ENCODE peak calls at places on chromosomes 2 and 18, in nine cellular contexts. One of them, this sample, is unnamed.

GRCh38 chr18:35376742-35377695 is at the start of gene ZNF396:
- DNase-seq in hepatocyte: peak; percentile 83
- DNase-seq in endodermal cell: peak; percentile 95
- DNase-seq in CD8-positive, alpha-beta T cell: peak; percentile 51
- DNase-seq in tibial artery: peak; percentile 83
- DNase-seq in neural progenitor cell: peak; percentile 82
- DNase-seq in H9: peak; percentile 90
- DNase-seq in suprapubic skin: peak; percentile 94
- DNase-seq in right atrium auricular region: peak; percentile 88
- DNase-seq in this sample: peak; percentile 77

GRCh38 chr2:224520064-224520463 is 65.1 kb downstream of the CUL3 start:
- DNase-seq in hepatocyte: no peak
- DNase-seq in endodermal cell: no peak
- DNase-seq in CD8-positive, alpha-beta T cell: peak; percentile 4
- DNase-seq in tibial artery: no peak
- DNase-seq in neural progenitor cell: no peak
- DNase-seq in H9: no peak
- DNase-seq in suprapubic skin: no peak
- DNase-seq in right atrium auricular region: no peak
- DNase-seq in this sample: no peak

GRCh38 chr18:79529991-79530390 is 134.3 kb downstream of the NFATC1 start:
- DNase-seq in hepatocyte: no peak
- DNase-seq in endodermal cell: no peak
- DNase-seq in CD8-positive, alpha-beta T cell: no peak
- DNase-seq in tibial artery: peak; percentile 10
- DNase-seq in neural progenitor cell: no peak
- DNase-seq in H9: no peak
- DNase-seq in suprapubic skin: peak; percentile 73
- DNase-seq in right atrium auricular region: no peak
- DNase-seq in this sample: peak; percentile 11

GRCh38 chr2:195658541-195658890 is 1.5 kb downstream of the SLC39A10 start:
- DNase-seq in hepatocyte: peak; percentile 64
- DNase-seq in endodermal cell: no peak
- DNase-seq in CD8-positive, alpha-beta T cell: no peak
- DNase-seq in tibial artery: no peak
- DNase-seq in neural progenitor cell: no peak
- DNase-seq in H9: no peak
- DNase-seq in suprapubic skin: no peak
- DNase-seq in right atrium auricular region: no peak
- DNase-seq in this sample: peak; percentile 18

GRCh38 chr2:179701524-179702110 is 159.8 kb downstream of the ZNF385B start:
- DNase-seq in hepatocyte: peak; percentile 10
- DNase-seq in endodermal cell: no peak
- DNase-seq in CD8-positive, alpha-beta T cell: no peak
- DNase-seq in tibial artery: no peak
- DNase-seq in neural progenitor cell: no peak
- DNase-seq in H9: no peak
- DNase-seq in suprapubic skin: no peak
- DNase-seq in right atrium auricular region: no peak
- DNase-seq in this sample: no peak

GRCh38 chr2:54261537-54261936 is 5.5 kb upstream of the TSPYL6 start:
- DNase-seq in hepatocyte: no peak
- DNase-seq in endodermal cell: no peak
- DNase-seq in CD8-positive, alpha-beta T cell: no peak
- DNase-seq in tibial artery: no peak
- DNase-seq in neural progenitor cell: no peak
- DNase-seq in H9: no peak
- DNase-seq in suprapubic skin: no peak
- DNase-seq in right atrium auricular region: no peak
- DNase-seq in this sample: no peak

GRCh38 chr2:47072728-47073191 is 82.3 kb downstream of the STPG4 start:
- DNase-seq in hepatocyte: no peak
- DNase-seq in endodermal cell: no peak
- DNase-seq in CD8-positive, alpha-beta T cell: no peak
- DNase-seq in tibial artery: peak; percentile 58
- DNase-seq in neural progenitor cell: no peak
- DNase-seq in H9: no peak
- DNase-seq in suprapubic skin: no peak
- DNase-seq in right atrium auricular region: no peak
- DNase-seq in this sample: no peak

GRCh38 chr18:53745228-53745967 is 479.1 kb downstream of the MBD2 start:
- DNase-seq in hepatocyte: no peak
- DNase-seq in endodermal cell: no peak
- DNase-seq in CD8-positive, alpha-beta T cell: no peak
- DNase-seq in tibial artery: no peak
- DNase-seq in neural progenitor cell: no peak
- DNase-seq in H9: no peak
- DNase-seq in suprapubic skin: no peak
- DNase-seq in right atrium auricular region: no peak
- DNase-seq in this sample: no peak

GRCh38 chr2:185757356-185757755 is 18.8 kb downstream of the FSIP2 start:
- DNase-seq in hepatocyte: no peak
- DNase-seq in endodermal cell: no peak
- DNase-seq in CD8-positive, alpha-beta T cell: no peak
- DNase-seq in tibial artery: no peak
- DNase-seq in neural progenitor cell: no peak
- DNase-seq in H9: no peak
- DNase-seq in suprapubic skin: no peak
- DNase-seq in right atrium auricular region: no peak
- DNase-seq in this sample: no peak

GRCh38 chr2:216563646-216564045 is 65.0 kb downstream of the RPL37A start:
- DNase-seq in hepatocyte: no peak
- DNase-seq in endodermal cell: no peak
- DNase-seq in CD8-positive, alpha-beta T cell: no peak
- DNase-seq in tibial artery: no peak
- DNase-seq in neural progenitor cell: no peak
- DNase-seq in H9: no peak
- DNase-seq in suprapubic skin: no peak
- DNase-seq in right atrium auricular region: no peak
- DNase-seq in this sample: no peak

GRCh38 chr2:25379535-25379934 is 37.8 kb upstream of the DNMT3A start:
- DNase-seq in hepatocyte: peak; percentile 1
- DNase-seq in endodermal cell: peak; percentile 17
- DNase-seq in CD8-positive, alpha-beta T cell: no peak
- DNase-seq in tibial artery: no peak
- DNase-seq in neural progenitor cell: no peak
- DNase-seq in H9: no peak
- DNase-seq in suprapubic skin: peak; percentile 72
- DNase-seq in right atrium auricular region: no peak
- DNase-seq in this sample: no peak

GRCh38 chr2:85851253-85851955 is 37.4 kb downstream of the ST3GAL5 start:
- DNase-seq in hepatocyte: no peak
- DNase-seq in endodermal cell: no peak
- DNase-seq in CD8-positive, alpha-beta T cell: no peak
- DNase-seq in tibial artery: no peak
- DNase-seq in neural progenitor cell: no peak
- DNase-seq in H9: no peak
- DNase-seq in suprapubic skin: no peak
- DNase-seq in right atrium auricular region: peak; percentile 59
- DNase-seq in this sample: peak; percentile 69

GRCh38 chr2:1137992-1138391 is 187.3 kb downstream of the SNTG2 start:
- DNase-seq in hepatocyte: no peak
- DNase-seq in endodermal cell: no peak
- DNase-seq in CD8-positive, alpha-beta T cell: no peak
- DNase-seq in tibial artery: no peak
- DNase-seq in neural progenitor cell: no peak
- DNase-seq in H9: no peak
- DNase-seq in suprapubic skin: no peak
- DNase-seq in right atrium auricular region: no peak
- DNase-seq in this sample: no peak

GRCh38 chr18:55775972-55776371 is 188.0 kb upstream of the TCF4 start:
- DNase-seq in hepatocyte: no peak
- DNase-seq in endodermal cell: no peak
- DNase-seq in CD8-positive, alpha-beta T cell: no peak
- DNase-seq in tibial artery: no peak
- DNase-seq in neural progenitor cell: no peak
- DNase-seq in H9: no peak
- DNase-seq in suprapubic skin: no peak
- DNase-seq in right atrium auricular region: no peak
- DNase-seq in this sample: no peak

GRCh38 chr2:173962036-173962435 is 3.1 kb downstream of the SP3 start:
- DNase-seq in hepatocyte: no peak
- DNase-seq in endodermal cell: no peak
- DNase-seq in CD8-positive, alpha-beta T cell: no peak
- DNase-seq in tibial artery: no peak
- DNase-seq in neural progenitor cell: no peak
- DNase-seq in H9: no peak
- DNase-seq in suprapubic skin: no peak
- DNase-seq in right atrium auricular region: no peak
- DNase-seq in this sample: no peak

DNA sequence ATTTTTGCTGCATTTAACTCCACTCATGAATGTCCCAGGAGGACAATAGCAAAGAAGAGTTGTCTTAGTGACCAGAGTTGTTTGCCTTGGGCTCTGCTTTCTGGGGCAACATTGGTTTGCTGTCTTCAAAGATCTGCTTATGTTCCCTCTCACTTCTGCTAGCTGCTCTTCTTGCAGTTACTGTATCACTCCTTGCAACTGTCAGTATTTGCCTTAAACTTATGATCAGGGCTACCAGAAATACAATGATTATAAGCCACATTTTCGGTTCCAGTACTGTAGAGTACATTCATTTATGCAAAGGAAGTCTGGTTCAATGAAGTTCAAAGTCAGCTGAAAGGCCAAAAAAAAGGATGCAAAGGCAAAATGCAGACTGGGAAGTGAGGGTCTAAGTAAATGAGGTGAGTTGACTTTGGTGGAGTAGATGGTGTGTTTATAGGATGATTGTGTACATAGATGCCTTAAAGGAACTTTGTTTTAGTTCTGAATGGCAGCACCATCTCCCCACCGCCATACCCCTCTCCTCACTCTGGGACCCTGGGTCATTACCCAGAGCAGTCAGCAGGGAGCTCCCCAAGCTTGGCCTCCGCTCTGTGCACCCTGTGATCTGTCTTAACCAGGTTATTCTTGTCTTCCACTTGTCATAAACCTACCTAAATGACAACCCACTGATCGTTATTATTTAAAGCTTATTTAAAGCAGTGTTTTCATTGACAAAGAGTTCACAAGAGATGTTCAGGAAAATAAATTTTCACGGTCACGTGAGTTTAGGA is 236.0 kb downstream of the DOK6 start:
- DNase-seq in hepatocyte: no peak
- DNase-seq in endodermal cell: peak; percentile 73
- DNase-seq in CD8-positive, alpha-beta T cell: no peak
- DNase-seq in tibial artery: no peak
- DNase-seq in neural progenitor cell: peak; percentile 33
- DNase-seq in H9: peak; percentile 47
- DNase-seq in suprapubic skin: no peak
- DNase-seq in right atrium auricular region: no peak
- DNase-seq in this sample: no peak
- TF ChIP-seq CTCF in hepatocyte: no peak
- TF ChIP-seq CTCF in endodermal cell: peak; percentile 78
- TF ChIP-seq CTCF in CD8-positive, alpha-beta T cell: peak; percentile 26
- TF ChIP-seq CTCF in tibial artery: no peak
- TF ChIP-seq CTCF in neural progenitor cell: peak; percentile 47
- TF ChIP-seq CTCF in H9: peak; percentile 74
- TF ChIP-seq CTCF in suprapubic skin: no peak
- TF ChIP-seq CTCF in right atrium auricular region: peak; percentile 52
- TF ChIP-seq CTCF in this sample: no peak

DNA sequence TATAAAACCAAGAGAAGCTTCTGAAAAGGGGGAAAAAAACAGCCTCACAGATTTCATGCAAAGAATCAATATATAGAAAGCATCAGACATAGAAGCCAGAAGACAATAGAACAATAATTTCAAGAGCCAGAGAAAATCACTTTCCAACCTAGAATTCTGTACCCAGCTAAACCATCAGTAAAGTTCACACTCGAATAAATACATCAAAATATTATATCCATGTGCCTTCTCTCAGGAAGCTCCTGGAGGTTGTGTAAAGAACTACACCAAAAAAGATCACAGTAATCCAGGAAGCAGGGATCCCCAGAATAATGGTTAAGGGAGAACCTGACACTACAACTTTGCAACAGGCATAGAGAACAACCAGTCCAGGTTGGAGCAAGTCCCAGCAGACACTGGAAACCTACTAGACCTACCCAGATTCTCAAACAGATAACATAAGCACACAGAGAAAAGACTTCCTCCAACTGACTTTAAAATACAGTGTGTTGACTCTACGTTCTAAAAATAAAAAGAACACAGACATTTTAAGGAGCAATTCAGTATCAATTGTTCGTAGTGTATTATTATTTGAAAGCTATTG is 401.9 kb upstream of the HS6ST1 start:
- DNase-seq in hepatocyte: no peak
- DNase-seq in endodermal cell: no peak
- DNase-seq in CD8-positive, alpha-beta T cell: no peak
- DNase-seq in tibial artery: no peak
- DNase-seq in neural progenitor cell: no peak
- DNase-seq in H9: no peak
- DNase-seq in suprapubic skin: no peak
- DNase-seq in right atrium auricular region: no peak
- DNase-seq in this sample: no peak
- H3K27ac ChIP-seq in hepatocyte: no peak overlapping the region
- H3K27ac ChIP-seq in endodermal cell: no peak overlapping the region
- H3K27ac ChIP-seq in CD8-positive, alpha-beta T cell: no peak overlapping the region
- H3K27ac ChIP-seq in tibial artery: no peak overlapping the region
- H3K27ac ChIP-seq in neural progenitor cell: no peak overlapping the region
- H3K27ac ChIP-seq in H9: no peak overlapping the region
- H3K27ac ChIP-seq in suprapubic skin: no peak overlapping the region
- H3K27ac ChIP-seq in right atrium auricular region: no peak overlapping the region
- H3K27ac ChIP-seq in this sample: no peak overlapping the region

GRCh38 chr2:8234253-8234652 is 447.6 kb upstream of the ID2 start:
- DNase-seq in hepatocyte: no peak
- DNase-seq in endodermal cell: no peak
- DNase-seq in CD8-positive, alpha-beta T cell: no peak
- DNase-seq in tibial artery: peak; percentile 56
- DNase-seq in neural progenitor cell: no peak
- DNase-seq in H9: no peak
- DNase-seq in suprapubic skin: no peak
- DNase-seq in right atrium auricular region: no peak
- DNase-seq in this sample: no peak
- H3K4me1 ChIP-seq in hepatocyte: no peaks in the 10 kb centered on the region
- H3K4me1 ChIP-seq in endodermal cell: no peaks in the 10 kb centered on the region
- H3K4me1 ChIP-seq in CD8-positive, alpha-beta T cell: peaks cover 7% of the 10 kb centered on the region
- H3K4me1 ChIP-seq in tibial artery: no peaks in the 10 kb centered on the region
- H3K4me1 ChIP-seq in neural progenitor cell: peaks cover 25% of the 10 kb centered on the region
- H3K4me1 ChIP-seq in H9: peaks cover 3% of the 10 kb centered on the region
- H3K4me1 ChIP-seq in suprapubic skin: peaks cover 9% of the 10 kb centered on the region
- H3K4me1 ChIP-seq in right atrium auricular region: peaks cover 14% of the 10 kb centered on the region
- H3K4me1 ChIP-seq in this sample: no peaks in the 10 kb centered on the region

DNA sequence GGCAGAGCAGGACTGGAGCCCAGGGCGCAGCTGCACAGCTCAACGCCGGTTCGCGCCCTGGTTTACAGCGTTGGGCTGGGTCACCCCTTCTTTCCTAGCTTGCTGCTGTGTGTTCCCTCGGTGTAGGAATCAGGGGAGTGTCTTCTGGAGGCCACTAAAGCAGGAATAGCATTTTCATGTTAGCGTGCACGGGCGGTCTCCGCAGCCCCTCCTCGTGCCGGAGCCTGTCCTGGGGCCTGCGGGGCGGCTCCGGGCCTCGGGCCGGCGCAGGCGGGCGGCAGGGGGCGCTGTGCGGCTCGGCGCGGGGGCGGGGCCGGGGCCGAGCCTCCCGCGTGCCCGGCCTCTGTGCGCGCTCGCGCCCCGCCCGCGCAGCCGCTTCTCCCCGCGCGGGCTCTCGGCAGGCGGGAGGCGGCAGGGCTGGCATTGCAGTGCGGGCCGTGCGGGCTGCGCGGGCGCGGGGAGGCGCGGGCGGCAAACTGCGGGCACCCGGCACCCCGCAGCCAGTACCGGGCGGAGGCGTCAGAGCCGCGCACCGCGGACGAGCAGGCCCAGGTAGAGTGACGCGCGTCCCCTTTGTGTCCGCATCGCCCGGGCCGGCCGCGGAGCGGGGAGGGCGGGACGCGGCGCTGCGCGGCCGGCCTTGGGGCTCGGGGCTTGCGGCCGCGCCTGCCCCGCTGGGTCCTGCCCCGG is at the start of gene RNF144A:
- DNase-seq in hepatocyte: peak; percentile 87
- DNase-seq in endodermal cell: peak; percentile 89
- DNase-seq in CD8-positive, alpha-beta T cell: peak; percentile 66
- DNase-seq in tibial artery: no peak
- DNase-seq in neural progenitor cell: peak; percentile 88
- DNase-seq in H9: peak; percentile 72
- DNase-seq in suprapubic skin: no peak
- DNase-seq in right atrium auricular region: no peak
- DNase-seq in this sample: peak; percentile 51
- TF ChIP-seq CTCF in hepatocyte: peak; percentile 51
- TF ChIP-seq CTCF in endodermal cell: peak; percentile 67
- TF ChIP-seq CTCF in CD8-positive, alpha-beta T cell: peak; percentile 63
- TF ChIP-seq CTCF in tibial artery: peak; percentile 32
- TF ChIP-seq CTCF in neural progenitor cell: peak; percentile 47
- TF ChIP-seq CTCF in H9: peak; percentile 56
- TF ChIP-seq CTCF in suprapubic skin: peak; percentile 48
- TF ChIP-seq CTCF in right atrium auricular region: peak; percentile 60
- TF ChIP-seq CTCF in this sample: peak; percentile 77

This sample was measured in uterus.